ENCODE peak calls at places on chromosomes 6 and 20, in five cellular contexts. V is foreskin fibroblast, I is AG09309, N is adrenal gland, A is uterus. T is an unnamed sample.

GRCh38 chr6:15436451-15436850 is 190.6 kb downstream of the JARID2 start:
- DNase-seq in V (no peak), I (no peak), N (no peak), A (no peak), T (no peak)

GRCh38 chr6:108714012-108714773 is 134.0 kb upstream of the ARMC2 start:
- DNase-seq in V (peak; percentile 69), I (no peak), N (peak; percentile 52), A (peak; percentile 48), T (no peak)

GRCh38 chr20:44457016-44457415 is 18.7 kb upstream of the TTPAL start:
- DNase-seq in V (no peak), I (no peak), N (no peak), A (no peak), T (no peak)

GRCh38 chr20:49594143-49594928 is 26.4 kb upstream of the PTGIS start:
- DNase-seq in V (peak; percentile 94), I (peak; percentile 92), N (no peak), A (peak; percentile 84), T (no peak)

GRCh38 chr6:125802943-125803377 is 12.2 kb downstream of the NCOA7 start:
- DNase-seq in V (no peak), I (no peak), N (no peak), A (no peak), T (no peak)

GRCh38 chr6:161100072-161100471 is 108.5 kb downstream of the MAP3K4 start:
- DNase-seq in V (no peak), I (no peak), N (no peak), A (no peak), T (no peak)

GRCh38 chr6:43097098-43097489 is 21.0 kb downstream of the PTK7 start:
- DNase-seq in V (no peak), I (no peak), N (no peak), A (no peak), T (no peak)

GRCh38 chr20:50728981-50729874 is 2.2 kb upstream of the PARD6B start:
- DNase-seq in V (no peak), I (no peak), N (peak; percentile 20), A (no peak), T (no peak)

GRCh38 chr6:122077603-122078002 is 321.8 kb upstream of the HSF2 start:
- DNase-seq in V (no peak), I (no peak), N (no peak), A (no peak), T (no peak)

GRCh38 chr6:163243691-163244505 is 170.6 kb upstream of the QKI start:
- DNase-seq in V (no peak), I (no peak), N (no peak), A (no peak), T (no peak)

GRCh38 chr20:40960101-40960500 is 68.5 kb upstream of the TOP1 start:
- DNase-seq in V (no peak), I (no peak), N (no peak), A (no peak), T (no peak)

GRCh38 chr6:10305740-10306423 is 109.0 kb downstream of the TFAP2A start:
- DNase-seq in V (no peak), I (no peak), N (no peak), A (no peak), T (no peak)

GRCh38 chr6:24968711-24969110 is 33.0 kb upstream of the RIPOR2 start:
- DNase-seq in V (no peak), I (no peak), N (no peak), A (no peak), T (no peak)

GRCh38 chr6:47303861-47304260 is 5.8 kb downstream of the TNFRSF21 start:
- DNase-seq in V (no peak), I (no peak), N (no peak), A (no peak), T (no peak)

GRCh38 chr6:4948781-4949450 is 54.9 kb downstream of the RPP40 start:
- DNase-seq in V (no peak), I (no peak), N (no peak), A (no peak), T (no peak)

GRCh38 chr20:3751664-3752385 is 15.7 kb downstream of the ADISSP start:
- DNase-seq in V (no peak), I (no peak), N (peak; percentile 72), A (no peak), T (no peak)

GRCh38 chr6:118783931-118784528 is 109.9 kb upstream of the ASF1A start:
- DNase-seq in V (no peak), I (no peak), N (no peak), A (no peak), T (no peak)

GRCh38 chr6:89221971-89222887 is 5.1 kb upstream of the GABRR1 start:
- DNase-seq in V (no peak), I (no peak), N (no peak), A (no peak), T (no peak)

GRCh38 chr20:43727980-43728590 is 1.3 kb upstream of the GTSF1L start:
- DNase-seq in V (no peak), I (no peak), N (no peak), A (no peak), T (no peak)

GRCh38 chr6:21666788-21667681 is 73.5 kb downstream of the SOX4 start:
- DNase-seq in V (no peak), I (no peak), N (no peak), A (peak; percentile 46), T (no peak)

GRCh38 chr6:11043552-11043960 is 549 bp downstream of the ELOVL2 start:
- DNase-seq in V (no peak), I (no peak), N (no peak), A (no peak), T (no peak)

GRCh38 chr6:116369540-116370327 is 1.0 kb upstream of the DSE start:
- DNase-seq in V (no peak), I (no peak), N (no peak), A (no peak), T (no peak)

GRCh38 chr6:9225441-9225871 is 790.1 kb upstream of the SLC35B3 start:
- DNase-seq in V (peak; percentile 58), I (peak; percentile 66), N (no peak), A (no peak), T (peak; percentile 53)

GRCh38 chr6:135851442-135852271 is at the start of gene PDE7B:
- DNase-seq in V (peak; percentile 97), I (peak; percentile 98), N (peak; percentile 78), A (peak; percentile 83), T (peak; percentile 97)

GRCh38 chr6:128305228-128305627 is 215.2 kb downstream of the PTPRK start:
- DNase-seq in V (no peak), I (peak; percentile 3), N (no peak), A (no peak), T (no peak)

GRCh38 chr6:33187809-33188208 is 4.5 kb downstream of the COL11A2 start:
- DNase-seq in V (no peak), I (no peak), N (no peak), A (no peak), T (no peak)

GRCh38 chr6:159487636-159488035 is 205.4 kb downstream of the SOD2 start:
- DNase-seq in V (no peak), I (no peak), N (no peak), A (no peak), T (no peak)

GRCh38 chr6:83601119-83601518 is 88.8 kb downstream of the PRSS35 start:
- DNase-seq in V (no peak), I (no peak), N (no peak), A (no peak), T (no peak)

GRCh38 chr6:83603560-83603959 is 91.2 kb downstream of the PRSS35 start:
- DNase-seq in V (no peak), I (no peak), N (no peak), A (no peak), T (no peak)

GRCh38 chr6:83609248-83609647 is 96.9 kb downstream of the PRSS35 start:
- DNase-seq in V (no peak), I (no peak), N (no peak), A (no peak), T (no peak)

GRCh38 chr6:83600531-83600930 is 88.2 kb downstream of the PRSS35 start:
- DNase-seq in V (no peak), I (no peak), N (no peak), A (no peak), T (no peak)

GRCh38 chr6:83605517-83605916 is 93.2 kb downstream of the PRSS35 start:
- DNase-seq in V (no peak), I (no peak), N (no peak), A (no peak), T (no peak)
- TF ChIP-seq CTCF in V (no peak), I (no peak), N (no peak), A (no peak), T (no peak)

DNA sequence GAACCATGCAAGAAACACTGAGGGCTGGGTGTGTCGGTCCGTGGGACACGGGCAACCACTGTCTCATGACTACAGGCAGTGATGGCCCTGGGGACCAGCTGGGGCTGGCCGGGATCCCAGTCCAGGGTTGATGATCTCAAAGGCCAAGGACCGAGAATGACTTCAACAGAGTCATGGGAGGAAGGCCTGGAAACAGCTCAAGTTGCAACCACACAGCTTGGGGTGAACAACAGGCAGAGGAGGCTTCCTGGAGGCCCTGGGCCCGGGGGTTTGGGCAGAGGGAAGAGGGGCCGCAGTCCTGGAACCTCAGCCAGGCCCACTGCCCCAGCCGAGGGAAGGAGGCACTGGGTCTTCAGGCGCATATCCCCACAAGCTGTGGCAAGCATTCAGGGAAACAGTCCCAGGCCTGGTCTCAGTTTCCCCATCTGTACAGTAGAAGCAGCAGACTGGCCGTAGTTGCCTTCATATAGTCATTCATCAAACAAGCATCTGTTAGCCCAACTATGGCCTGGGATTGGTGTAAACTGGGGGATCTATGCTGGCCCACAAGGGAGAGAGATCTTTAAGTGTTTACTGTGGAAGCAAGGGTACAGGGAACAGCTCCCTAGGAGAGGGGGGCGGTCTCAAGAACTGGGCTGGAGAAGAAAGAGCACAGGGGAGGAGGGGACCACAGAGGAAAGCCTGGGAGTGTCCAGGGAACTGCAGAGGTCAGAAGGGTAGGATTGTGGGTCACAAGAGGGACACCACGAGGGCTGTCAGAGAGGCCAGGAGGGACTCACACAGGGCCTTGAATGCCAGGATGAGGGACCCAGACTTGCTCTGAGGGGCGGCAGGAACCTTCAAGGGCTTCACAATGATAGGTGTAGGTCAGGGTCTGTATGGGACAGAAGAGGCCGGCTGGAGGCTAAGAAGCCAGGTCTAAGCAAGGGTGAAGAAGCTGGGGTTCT is 2.1 kb downstream of the MYL9 start:
- DNase-seq in V (peak; percentile 87), I (no peak), N (peak; percentile 96), A (peak; percentile 80), T (no peak)
- H3K4me3 ChIP-seq in V (peak overlapping the region; percentile 95), I (peak overlapping the region; percentile 97), N (peak overlapping the region; percentile 95), A (peak overlapping the region; percentile 78), T (peak overlapping the region; percentile 90)

DNA sequence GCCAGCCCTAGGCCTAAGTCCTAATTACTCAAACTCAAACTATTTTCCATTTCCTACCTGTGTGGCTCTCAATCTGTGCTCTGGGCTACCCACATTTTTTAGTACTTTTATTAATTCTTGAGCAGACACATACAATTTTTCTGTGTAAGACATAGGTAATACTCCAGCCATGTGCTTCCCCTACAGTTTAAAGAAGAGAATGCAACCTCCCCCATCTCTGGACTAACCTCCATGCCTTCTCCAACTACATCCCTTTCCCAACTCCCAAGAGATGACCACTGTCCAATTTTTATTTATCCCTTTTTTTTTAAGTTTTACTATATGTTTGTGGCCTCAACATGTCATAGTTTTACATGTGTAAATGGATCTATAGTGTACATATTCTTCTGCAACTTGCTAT is 5.8 kb downstream of the HMGN4 start:
- DNase-seq in V (no peak), I (no peak), N (no peak), A (no peak), T (no peak)
- TF ChIP-seq CTCF in V (peak; percentile 23), I (peak; percentile 40), N (no peak), A (no peak), T (peak; percentile 30)

DNA sequence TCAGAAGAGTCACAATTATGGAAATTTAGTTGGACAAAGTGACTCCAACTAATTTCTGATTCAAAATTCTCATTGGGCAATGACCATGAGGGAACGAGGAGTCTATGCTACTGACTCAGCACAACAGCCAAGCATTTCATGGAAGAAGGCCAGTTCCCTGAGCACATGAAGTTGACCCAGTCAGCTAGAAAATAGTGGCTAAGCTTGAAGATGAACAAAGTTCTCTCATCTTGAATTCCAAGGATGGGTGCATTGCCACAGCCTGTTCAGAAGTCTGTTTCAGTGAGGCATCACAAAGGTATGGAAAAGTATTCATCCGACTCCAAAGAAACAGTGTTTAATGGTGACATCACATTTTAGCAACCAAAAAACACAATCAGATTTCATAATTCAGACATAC is 676.9 kb downstream of the HACE1 start:
- DNase-seq in V (no peak), I (no peak), N (no peak), A (no peak), T (no peak)
- H3K4me3 ChIP-seq in V (no peak overlapping the region), I (no peak overlapping the region), N (no peak overlapping the region), A (no peak overlapping the region), T (no peak overlapping the region)